ENCODE peak calls at places on chromosomes 16 and 17, in eight cellular contexts. W, O, C, K, Q, V, N and J are unnamed samples.

GRCh38 chr17:51372345-51373004 is 112.1 kb downstream of the UTP18 start:
- DNase-seq in W (no peak), O (peak), C (peak), K (peak), Q (no peak), V (no peak), N (no peak), J (no peak)

GRCh38 chr17:64262125-64262421 is 987 bp downstream of the TEX2 start:
- DNase-seq in W (no peak), O (no peak), C (no peak), K (no peak), Q (no peak), V (no peak), N (no peak), J (no peak)

GRCh38 chr17:81909231-81909630 is 2.0 kb downstream of the PCYT2 start:
- DNase-seq in W (no peak), O (no peak), C (no peak), K (no peak), Q (no peak), V (no peak), N (no peak), J (no peak)

GRCh38 chr17:50627782-50628601 is 6.7 kb upstream of the ABCC3 start:
- DNase-seq in W (no peak), O (no peak), C (no peak), K (no peak), Q (peak), V (no peak), N (no peak), J (no peak)

GRCh38 chr17:62708587-62708986 is 81.1 kb downstream of the MRC2 start:
- DNase-seq in W (no peak), O (no peak), C (no peak), K (no peak), Q (no peak), V (no peak), N (no peak), J (no peak)

GRCh38 chr17:41695954-41696720 is 7.5 kb downstream of the EIF1 start:
- DNase-seq in W (peak), O (peak), C (peak), K (peak), Q (peak), V (peak), N (no peak), J (peak)

GRCh38 chr17:33832295-33832694 is 422.8 kb upstream of the CCL2 start:
- DNase-seq in W (no peak), O (no peak), C (no peak), K (no peak), Q (no peak), V (no peak), N (no peak), J (no peak)

GRCh38 chr17:65053354-65053881 is 3.1 kb downstream of the GNA13 start:
- DNase-seq in W (no peak), O (no peak), C (no peak), K (no peak), Q (no peak), V (no peak), N (no peak), J (no peak)

GRCh38 chr16:8712589-8713361 is 38.4 kb downstream of the ABAT start:
- DNase-seq in W (no peak), O (no peak), C (no peak), K (no peak), Q (no peak), V (no peak), N (no peak), J (peak)

GRCh38 chr16:3735541-3735940 is 18.2 kb upstream of the TRAP1 start:
- DNase-seq in W (no peak), O (no peak), C (no peak), K (no peak), Q (no peak), V (no peak), N (no peak), J (no peak)

GRCh38 chr17:49061524-49061943 is 64.3 kb downstream of the IGF2BP1 start:
- DNase-seq in W (no peak), O (no peak), C (no peak), K (no peak), Q (no peak), V (no peak), N (no peak), J (no peak)

GRCh38 chr16:17457513-17457912 is 13.2 kb downstream of the XYLT1 start:
- DNase-seq in W (no peak), O (no peak), C (no peak), K (no peak), Q (no peak), V (no peak), N (no peak), J (no peak)

GRCh38 chr17:74574489-74575142 is 7.3 kb upstream of the CD300H start:
- DNase-seq in W (no peak), O (no peak), C (no peak), K (no peak), Q (no peak), V (no peak), N (no peak), J (no peak)

GRCh38 chr17:81486174-81486810 is 26.3 kb downstream of the ACTG1 start:
- DNase-seq in W (no peak), O (no peak), C (no peak), K (no peak), Q (no peak), V (no peak), N (no peak), J (no peak)

GRCh38 chr17:27408891-27409290 is 47.4 kb upstream of the KSR1 start:
- DNase-seq in W (no peak), O (peak), C (no peak), K (peak), Q (no peak), V (no peak), N (no peak), J (no peak)

GRCh38 chr16:20265019-20265418 is 62.3 kb downstream of the GP2 start:
- DNase-seq in W (no peak), O (no peak), C (no peak), K (no peak), Q (no peak), V (no peak), N (no peak), J (no peak)

GRCh38 chr16:31073073-31073822 is 792 bp downstream of the ZNF668 start:
- DNase-seq in W (peak), O (peak), C (peak), K (peak), Q (peak), V (peak), N (peak), J (peak)